ENCODE peak calls at places on chromosomes 2 and 18, in seven cellular contexts. E, Q, U, S, Z, P and D are unnamed samples.

GRCh38 chr18:48304906-48305693 is 104.1 kb downstream of the ZBTB7C start:
- DNase-seq in E (peak; percentile 19), Z (no peak), Q (no peak), P (no peak), S (no peak), U (no peak), D (no peak)

GRCh38 chr2:226151157-226151556 is 648.5 kb downstream of the IRS1 start:
- DNase-seq in Z (no peak), P (no peak), Q (no peak), S (no peak), U (peak; percentile 10), E (no peak), D (no peak)

GRCh38 chr18:23257686-23258565 is 122.6 kb downstream of the CABLES1 start:
- DNase-seq in U (peak; percentile 79), Z (no peak), E (no peak), P (no peak), Q (no peak), S (no peak), D (no peak)

GRCh38 chr2:151237422-151238012 is 24.1 kb downstream of the RBM43 start:
- DNase-seq in P (no peak), Q (no peak), S (peak; percentile 12), U (peak; percentile 49), Z (no peak), E (no peak), D (no peak)

GRCh38 chr2:7007846-7008741 is 90.9 kb downstream of the RNF144A start:
- DNase-seq in E (peak; percentile 90), P (no peak), S (no peak), Z (no peak), Q (no peak), U (no peak), D (no peak)

GRCh38 chr2:180656455-180656847 is 324.0 kb upstream of the UBE2E3 start:
- DNase-seq in S (no peak), P (no peak), U (peak; percentile 86), E (no peak), Q (no peak), Z (no peak), D (no peak)

GRCh38 chr2:239259603-239260298 is 141.1 kb downstream of the HDAC4 start:
- DNase-seq in Z (no peak), P (no peak), Q (peak; percentile 19), U (no peak), S (no peak), E (peak; percentile 56), D (no peak)

GRCh38 chr2:64617631-64618151 is 36.0 kb downstream of the SERTAD2 start:
- DNase-seq in U (no peak), S (no peak), Q (no peak), E (no peak), Z (no peak), P (no peak), D (no peak)

GRCh38 chr2:176188218-176188968 is at the start of gene HOXD1:
- DNase-seq in P (peak; percentile 39), U (no peak), S (peak; percentile 52), Q (peak; percentile 81), Z (peak; percentile 82), E (no peak), D (no peak)

GRCh38 chr2:239259173-239259572 is 141.6 kb downstream of the HDAC4 start:
- DNase-seq in E (peak; percentile 15), U (no peak), Z (no peak), P (no peak), Q (no peak), S (no peak), D (no peak)

GRCh38 chr2:157433335-157433890 is 10.5 kb downstream of the CYTIP start:
- DNase-seq in S (no peak), Q (no peak), E (no peak), U (no peak), P (no peak), Z (no peak), D (no peak)

GRCh38 chr2:78251708-78252107 is 729.5 kb upstream of the LRRTM4 start:
- DNase-seq in P (no peak), Q (no peak), S (no peak), U (no peak), E (no peak), Z (no peak), D (no peak)

GRCh38 chr2:37780097-37780676 is 108.7 kb upstream of the CDC42EP3 start:
- DNase-seq in S (no peak), U (peak; percentile 68), E (no peak), Z (no peak), Q (no peak), P (no peak), D (no peak)

GRCh38 chr2:240960309-240960962 is 38.0 kb upstream of the SNED1 start:
- DNase-seq in Z (peak; percentile 49), U (peak; percentile 6), E (no peak), Q (peak; percentile 22), S (no peak), P (no peak), D (no peak)

GRCh38 chr2:26245231-26245732 is 543 bp downstream of the HADHB start:
- DNase-seq in Q (no peak), Z (no peak), S (peak; percentile 39), P (peak; percentile 47), U (peak; percentile 28), E (peak; percentile 64), D (peak; percentile 12)

GRCh38 chr18:75100832-75101630 is 107.9 kb downstream of the PTGR3 start:
- DNase-seq in Z (no peak), P (no peak), S (no peak), U (no peak), E (no peak), Q (no peak), D (no peak)

GRCh38 chr18:46772396-46772795 is 15.5 kb upstream of the ST8SIA5 start:
- DNase-seq in E (no peak), Q (peak; percentile 50), Z (no peak), S (no peak), U (no peak), P (no peak), D (no peak)

DNA sequence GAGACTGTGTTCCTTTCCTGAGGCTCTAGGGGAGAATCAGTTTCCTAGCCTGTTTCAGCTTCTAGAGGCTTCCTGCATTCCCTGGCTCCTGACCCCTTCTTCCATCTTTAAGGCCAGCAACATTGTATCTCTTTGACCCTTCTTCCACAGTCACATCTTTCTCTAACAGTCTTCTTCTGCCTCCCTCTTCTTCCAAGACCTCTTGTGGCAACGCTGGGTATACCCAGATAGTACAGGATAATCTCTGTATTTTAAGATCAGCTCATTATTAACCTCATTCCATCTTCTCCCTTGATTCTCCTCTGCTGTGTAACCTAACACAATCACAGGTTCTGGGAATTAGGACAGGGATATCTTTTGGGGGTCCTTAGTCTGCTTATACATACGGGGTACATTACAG is 8.9 kb upstream of the MYL12A start:
- DNase-seq in P (no peak), Z (no peak), E (no peak), S (no peak), U (no peak), Q (no peak), D (no peak)
- TF ChIP-seq CTCF in P (no peak), Z (no peak), E (no peak), S (peak; percentile 33), U (peak; percentile 14), Q (peak; percentile 22), D (no peak)

GRCh38 chr2:173251225-173251624 is 103.4 kb upstream of the CDCA7 start:
- DNase-seq in Q (no peak), Z (no peak), E (no peak), P (no peak), U (no peak), S (no peak), D (no peak)
- TF ChIP-seq CTCF in Q (no peak), Z (no peak), E (no peak), P (no peak), U (no peak), S (no peak), D (no peak)

GRCh38 chr2:188978291-188979081 is 4.3 kb downstream of the COL3A1 start:
- DNase-seq in U (peak; percentile 69), Z (no peak), P (no peak), E (no peak), S (peak; percentile 82), Q (peak; percentile 26), D (no peak)
- TF ChIP-seq CTCF in U (peak; percentile 43), Z (no peak), P (no peak), E (no peak), S (peak; percentile 72), Q (peak; percentile 40), D (peak; percentile 31)

GRCh38 chr2:131105156-131105949 is at the start of gene PLEKHB2:
- DNase-seq in P (peak; percentile 95), Z (peak; percentile 96), Q (peak; percentile 93), S (peak; percentile 93), U (peak; percentile 86), E (peak; percentile 95), D (peak; percentile 92)
- TF ChIP-seq CTCF in P (no peak), Z (no peak), Q (peak; percentile 49), S (peak; percentile 37), U (peak; percentile 29), E (no peak), D (peak; percentile 55)

GRCh38 chr2:169980001-169980400 is 152.7 kb downstream of the UBR3 start:
- DNase-seq in E (no peak), Q (no peak), U (no peak), Z (no peak), S (no peak), P (no peak), D (no peak)

GRCh38 chr2:169979025-169979424 is 151.8 kb downstream of the UBR3 start:
- DNase-seq in P (no peak), E (no peak), U (peak; percentile 17), Z (no peak), Q (no peak), S (no peak), D (no peak)

GRCh38 chr2:169982929-169983328 is 155.7 kb downstream of the UBR3 start:
- DNase-seq in P (no peak), U (no peak), S (no peak), E (no peak), Z (no peak), Q (no peak), D (no peak)

GRCh38 chr2:169980643-169981042 is 153.4 kb downstream of the UBR3 start:
- DNase-seq in U (no peak), P (no peak), Z (no peak), E (no peak), Q (no peak), S (no peak), D (no peak)

DNA sequence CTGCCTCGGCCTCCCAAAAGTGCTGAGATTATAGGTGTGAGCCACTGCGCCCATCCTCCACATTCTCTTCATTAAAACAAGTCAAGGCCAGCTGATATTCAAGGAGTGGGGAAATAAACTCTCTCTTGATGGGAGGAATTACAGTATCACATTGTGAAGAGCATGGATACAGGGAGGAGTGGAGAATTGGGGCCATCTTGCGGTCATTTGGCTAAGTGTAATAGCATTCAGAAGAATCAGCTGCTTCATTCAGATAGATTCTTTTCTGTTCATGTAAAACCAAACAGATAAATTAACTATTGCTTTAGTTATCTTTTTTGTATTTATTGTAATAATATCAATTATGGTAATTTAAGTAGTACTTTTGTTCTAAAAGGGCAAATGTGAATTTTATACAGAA is 156.3 kb downstream of the UBR3 start:
- DNase-seq in S (no peak), P (no peak), Z (no peak), U (no peak), Q (no peak), E (no peak), D (no peak)
- TF ChIP-seq CTCF in S (no peak), P (no peak), Z (no peak), U (no peak), Q (peak; percentile 55), E (no peak), D (peak; percentile 23)

GRCh38 chr2:74080346-74080745 is 67.4 kb downstream of the BOLA3 start:
- DNase-seq in Q (no peak), P (no peak), Z (no peak), E (no peak), U (no peak), S (no peak), D (no peak)
- TF ChIP-seq CTCF in Q (peak; percentile 44), P (no peak), Z (no peak), E (no peak), U (no peak), S (peak; percentile 14), D (no peak)